ENCODE peak calls at places on chromosomes 6 and 20, in ten cellular contexts. R, O, C, F, G, D, Y, B, U and N are unnamed samples.

GRCh38 chr6:7071405-7071804 is 36.4 kb upstream of the RREB1 start:
- DNase-seq in Y (no peak), C (no peak), O (no peak), D (no peak), F (no peak), B (no peak), U (no peak), R (no peak), G (no peak), N (no peak)

GRCh38 chr20:23826541-23827018 is at the start of gene CST2:
- DNase-seq in C (no peak), Y (no peak), F (peak), O (no peak), U (no peak), G (no peak), B (no peak), R (no peak), D (no peak), N (no peak)

GRCh38 chr6:101502818-101503217 is 109.3 kb downstream of the GRIK2 start:
- DNase-seq in Y (no peak), F (no peak), R (no peak), D (no peak), C (no peak), U (no peak), G (no peak), O (no peak), B (peak), N (no peak)

GRCh38 chr20:346640-347316 is at the start of gene NRSN2:
- DNase-seq in B (peak), R (peak), O (no peak), D (peak), C (peak), F (no peak), Y (no peak), G (peak), U (peak), N (no peak)

GRCh38 chr20:41213150-41213820 is 75.9 kb downstream of the PLCG1 start:
- DNase-seq in G (no peak), C (no peak), Y (no peak), F (no peak), O (no peak), D (no peak), U (no peak), B (no peak), R (no peak), N (no peak)

GRCh38 chr20:25046181-25046641 is 11.7 kb downstream of the ACSS1 start:
- DNase-seq in D (peak), R (no peak), Y (no peak), B (no peak), G (no peak), F (no peak), U (no peak), O (no peak), C (peak), N (no peak)

GRCh38 chr6:150352321-150353296 is 16.2 kb upstream of the IYD start:
- DNase-seq in G (no peak), C (peak), F (peak), Y (no peak), O (no peak), U (no peak), B (no peak), R (no peak), D (no peak), N (no peak)

GRCh38 chr6:38570750-38571149 is 69.0 kb downstream of the BTBD9 start:
- DNase-seq in B (peak), C (no peak), D (no peak), O (no peak), Y (no peak), U (no peak), F (no peak), R (no peak), G (peak), N (no peak)

GRCh38 chr6:168527451-168528210 is 86.6 kb downstream of the SMOC2 start:
- DNase-seq in G (no peak), C (no peak), O (no peak), F (no peak), B (no peak), Y (no peak), D (no peak), R (no peak), U (no peak), N (no peak)

GRCh38 chr6:158409451-158409850 is 97.2 kb downstream of the TULP4 start:
- DNase-seq in O (no peak), U (no peak), G (no peak), F (no peak), R (no peak), D (no peak), C (no peak), B (no peak), Y (peak), N (no peak)

GRCh38 chr6:124795879-124796838 is 166.1 kb upstream of the RNF217 start:
- DNase-seq in Y (no peak), R (no peak), C (no peak), D (peak), G (peak), O (no peak), B (peak), F (no peak), U (no peak), N (no peak)

GRCh38 chr20:23047001-23047737 is 2.3 kb downstream of the THBD start:
- DNase-seq in C (peak), R (no peak), O (no peak), U (no peak), Y (no peak), D (no peak), F (peak), B (no peak), G (no peak), N (no peak)

DNA sequence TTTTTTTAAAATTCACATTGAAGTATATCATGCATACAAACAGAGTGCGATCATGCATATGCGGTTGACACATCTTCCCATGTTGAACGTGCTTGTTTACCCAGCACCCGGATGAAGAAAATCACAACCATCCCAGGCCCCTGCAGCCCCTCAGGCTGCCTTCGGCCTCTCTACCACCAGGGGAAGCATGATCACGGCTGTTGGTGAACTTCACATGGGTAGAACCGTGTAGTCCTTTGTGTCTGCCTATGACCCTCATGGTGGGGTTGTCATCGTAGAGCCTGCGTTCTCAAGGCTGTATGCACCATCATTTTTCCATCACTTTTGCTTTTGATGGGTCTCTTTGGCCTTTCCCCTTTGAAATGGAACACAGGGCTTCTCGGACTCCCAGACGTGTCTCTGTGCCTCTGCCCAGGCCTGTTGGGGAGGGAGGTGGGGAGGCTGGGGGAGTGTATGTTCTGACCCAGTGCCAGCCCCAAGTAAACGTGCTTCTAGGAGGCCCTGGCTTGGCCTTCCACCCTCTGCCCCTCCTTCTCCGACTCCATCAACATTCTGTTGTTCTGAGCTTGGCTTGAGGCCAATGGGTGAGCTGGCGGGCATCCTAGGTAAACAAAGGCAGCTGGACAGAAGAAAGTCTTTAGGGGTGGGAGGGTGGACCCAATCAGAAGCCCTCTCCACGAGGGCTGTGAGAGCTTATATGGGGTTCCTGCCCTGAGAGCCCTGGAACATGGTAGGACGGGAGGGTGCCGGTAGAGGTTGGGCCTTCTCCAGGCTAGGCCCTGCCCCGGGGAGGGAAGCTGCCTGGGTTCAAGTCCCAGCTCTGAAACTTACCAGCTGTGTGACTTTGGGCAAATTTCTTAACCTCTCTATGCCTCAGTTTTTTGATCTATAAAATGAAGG is 39.7 kb downstream of the TGM2 start:
- DNase-seq in O (no peak), G (no peak), R (peak), U (no peak), F (peak), Y (no peak), D (peak), C (peak), B (no peak), N (no peak)
- H3K27ac ChIP-seq in O (peak), G (no peak), R (peak), U (peak), F (peak), Y (no peak), D (peak), C (peak), B (no peak), N (no peak)

DNA sequence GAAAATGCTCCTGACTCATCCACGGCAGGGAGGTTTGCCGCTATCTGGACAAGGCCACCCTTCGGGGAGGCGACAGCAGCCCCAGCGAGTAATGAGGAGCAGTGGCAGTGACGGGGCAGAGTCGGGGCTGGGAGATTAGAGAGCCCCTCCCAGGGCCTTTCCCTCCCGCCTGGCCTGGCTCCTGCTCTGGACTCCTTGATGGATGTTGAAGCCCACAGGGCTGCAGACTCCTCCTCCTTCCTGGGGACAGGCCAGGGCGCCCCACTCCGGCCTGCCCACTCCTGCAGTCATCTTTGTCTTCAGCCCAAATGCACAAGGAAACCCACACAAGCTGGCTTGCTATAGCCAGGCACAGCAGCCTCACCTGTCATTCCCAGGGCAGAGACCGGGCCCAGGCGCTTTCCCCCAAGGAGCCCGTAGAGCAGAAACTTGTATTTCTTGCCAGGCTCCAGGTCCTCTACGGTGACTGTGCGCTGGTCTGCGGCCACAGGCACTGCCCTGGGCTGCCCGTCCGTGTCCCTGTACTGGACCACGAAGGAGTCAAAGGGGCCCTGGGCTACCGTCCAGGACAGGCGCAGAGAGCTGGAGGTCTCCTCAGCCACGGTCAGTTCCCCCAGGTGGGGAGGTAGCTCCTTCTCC is 7.7 kb downstream of the CYP21A2 start:
- DNase-seq in R (no peak), C (no peak), F (no peak), O (no peak), Y (no peak), B (no peak), G (no peak), U (no peak), D (peak), N (no peak)
- H3K27ac ChIP-seq in R (peak), C (peak), F (peak), O (no peak), Y (no peak), B (no peak), G (no peak), U (no peak), D (peak), N (no peak)

DNA sequence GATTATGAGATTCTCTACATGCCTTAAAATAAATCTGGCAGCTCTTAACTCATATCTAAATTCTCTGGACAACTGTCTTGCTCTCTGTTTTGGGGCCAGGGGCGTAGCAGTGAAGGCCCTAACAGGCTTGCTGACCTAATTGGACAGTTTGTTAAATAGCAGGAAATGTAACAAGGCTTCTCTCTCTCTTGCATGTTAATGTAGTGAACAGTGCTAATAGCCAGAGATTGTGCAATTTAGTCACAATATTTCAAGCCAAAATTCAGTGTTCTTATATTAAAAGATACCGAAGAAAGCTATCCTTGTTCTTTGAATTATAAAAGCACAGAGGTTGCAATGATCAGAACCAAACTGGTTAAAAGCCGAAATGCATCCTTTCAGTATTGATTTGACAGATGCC is 3.0 kb downstream of the PPP1R3D start:
- DNase-seq in D (no peak), B (no peak), G (no peak), U (no peak), R (no peak), O (no peak), Y (no peak), C (no peak), F (no peak), N (no peak)
- H3K27ac ChIP-seq in D (peak), B (no peak), G (no peak), U (no peak), R (no peak), O (peak), Y (no peak), C (no peak), F (peak), N (no peak)

GRCh38 chr6:75114795-75115194 is 91.1 kb downstream of the COL12A1 start:
- DNase-seq in F (no peak), C (no peak), Y (no peak), U (no peak), D (no peak), R (no peak), G (no peak), B (no peak), O (no peak), N (no peak)

GRCh38 chr6:75115501-75115900 is 90.4 kb downstream of the COL12A1 start:
- DNase-seq in O (no peak), R (no peak), B (peak), D (no peak), C (no peak), U (no peak), F (no peak), Y (no peak), G (no peak), N (no peak)

GRCh38 chr6:75116946-75117345 is 88.9 kb downstream of the COL12A1 start:
- DNase-seq in R (no peak), U (no peak), Y (no peak), F (no peak), B (no peak), D (no peak), C (no peak), G (no peak), O (no peak), N (no peak)

GRCh38 chr6:75118925-75119515 is 86.8 kb downstream of the COL12A1 start:
- DNase-seq in C (no peak), D (no peak), G (no peak), O (no peak), F (peak), U (no peak), B (no peak), R (no peak), Y (no peak), N (no peak)

GRCh38 chr6:75117701-75118100 is 88.2 kb downstream of the COL12A1 start:
- DNase-seq in C (no peak), F (no peak), Y (no peak), D (no peak), G (no peak), O (no peak), B (no peak), R (no peak), U (no peak), N (no peak)
- H3K27ac ChIP-seq in C (peak), F (no peak), Y (no peak), D (no peak), G (no peak), O (no peak), B (no peak), R (no peak), U (no peak), N (no peak)

DNA sequence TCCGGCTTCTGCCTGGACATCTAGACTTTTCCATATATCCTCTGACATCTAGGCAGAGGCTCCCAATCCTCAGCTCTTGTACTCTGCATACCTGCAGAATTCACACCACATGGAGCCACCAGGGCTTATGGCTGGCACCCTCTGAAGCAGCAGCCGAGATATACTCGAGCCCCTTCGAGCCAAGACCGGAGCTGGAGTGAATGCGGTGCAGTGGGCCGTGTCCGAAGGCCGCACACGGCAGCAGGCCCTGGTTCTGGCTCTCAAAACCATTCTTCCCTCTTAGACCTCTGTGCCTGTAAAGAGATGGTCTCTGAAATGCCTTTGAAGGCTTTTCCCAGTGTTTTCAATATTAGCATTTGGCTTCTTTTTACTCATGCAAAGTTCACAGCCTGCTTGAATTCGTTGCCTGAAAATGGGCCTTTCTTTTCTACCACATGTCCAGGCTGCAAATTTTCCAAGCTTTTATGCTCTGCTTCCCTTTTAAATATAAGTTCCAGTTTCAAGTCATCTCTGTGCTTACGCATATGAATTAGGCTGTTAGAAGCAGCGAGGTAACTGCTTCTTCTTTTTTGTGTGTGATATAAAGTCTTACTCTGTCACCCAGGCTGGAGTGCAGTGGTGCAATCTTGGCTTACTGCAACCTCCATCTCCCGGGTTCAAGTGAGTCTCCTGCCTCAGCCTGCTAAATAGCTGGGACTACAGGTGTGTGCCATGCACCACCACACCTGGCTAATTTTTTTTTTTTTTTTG is 3.9 kb upstream of the SIRPB1 start:
- DNase-seq in C (no peak), D (no peak), G (no peak), R (no peak), Y (peak), F (no peak), O (no peak), B (no peak), U (no peak), N (no peak)
- H3K27ac ChIP-seq in C (no peak), D (no peak), G (no peak), R (no peak), Y (peak), F (no peak), O (no peak), B (no peak), U (no peak), N (no peak)

GRCh38 chr20:44134897-44135810 is 51.8 kb downstream of the JPH2 start:
- DNase-seq in Y (peak), O (no peak), C (no peak), U (no peak), G (peak), D (no peak), R (no peak), F (no peak), B (no peak), N (no peak)

GRCh38 chr20:44136579-44136978 is 50.4 kb downstream of the JPH2 start:
- DNase-seq in C (no peak), U (no peak), Y (no peak), D (no peak), O (no peak), R (no peak), F (no peak), B (no peak), G (no peak), N (no peak)

GRCh38 chr20:44137210-44137781 is 49.7 kb downstream of the JPH2 start:
- DNase-seq in O (no peak), C (peak), D (peak), R (no peak), Y (no peak), G (peak), F (no peak), B (peak), U (no peak), N (no peak)

GRCh38 chr20:44133424-44133823 is 53.6 kb downstream of the JPH2 start:
- DNase-seq in C (no peak), R (no peak), B (no peak), F (no peak), O (no peak), D (peak), U (no peak), Y (no peak), G (no peak), N (no peak)

DNA sequence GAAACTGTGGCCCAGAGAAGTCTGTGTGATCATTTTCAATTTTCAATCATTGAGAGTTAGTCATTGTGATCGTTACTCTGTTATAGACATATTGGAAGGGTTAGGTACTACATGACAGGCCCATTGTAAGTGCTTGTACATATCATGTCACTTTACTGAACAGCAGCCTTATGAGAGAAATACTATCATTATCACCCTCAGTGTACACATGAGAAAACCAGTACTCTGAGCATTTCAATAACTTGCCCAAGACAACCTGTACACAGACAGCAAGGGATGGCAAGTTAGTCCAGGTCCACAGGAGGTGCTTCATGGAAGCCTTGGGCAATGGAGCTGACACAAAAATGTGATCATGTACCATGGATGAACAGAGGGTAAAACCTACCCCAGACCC is 51.2 kb downstream of the JPH2 start:
- DNase-seq in F (no peak), R (no peak), Y (no peak), G (no peak), C (no peak), D (no peak), O (no peak), U (no peak), B (no peak), N (no peak)
- H3K27ac ChIP-seq in F (no peak), R (no peak), Y (no peak), G (peak), C (peak), D (peak), O (no peak), U (no peak), B (no peak), N (no peak)